ENCODE peak calls at places on chromosomes 5 and 9, in seven cellular contexts. One of them, this sample, is unnamed.

GRCh38 chr9:21317956-21318923 is 13.1 kb upstream of the IFNA5 start:
- DNase-seq in NCI-H345: peak; percentile 43
- DNase-seq in amygdala: no peak
- DNase-seq in hepatic stellate cell: no peak
- DNase-seq in ovary: peak; percentile 36
- DNase-seq in kidney tubule cell: peak; percentile 60
- DNase-seq in activated CD4-positive, CD25-positive, alpha-beta regulatory T cell: no peak
- DNase-seq in this sample: no peak

GRCh38 chr9:96048116-96048953 is 172.8 kb downstream of the ERCC6L2 start:
- DNase-seq in amygdala: no peak
- DNase-seq in hepatic stellate cell: no peak
- DNase-seq in ovary: peak; percentile 44
- DNase-seq in activated CD4-positive, CD25-positive, alpha-beta regulatory T cell: no peak
- DNase-seq in NCI-H345: no peak
- DNase-seq in kidney tubule cell: peak; percentile 76
- DNase-seq in this sample: peak; percentile 72

GRCh38 chr5:9698125-9698848 is 68.1 kb upstream of the TAS2R1 start:
- DNase-seq in ovary: no peak
- DNase-seq in amygdala: no peak
- DNase-seq in activated CD4-positive, CD25-positive, alpha-beta regulatory T cell: no peak
- DNase-seq in kidney tubule cell: no peak
- DNase-seq in NCI-H345: no peak
- DNase-seq in hepatic stellate cell: no peak
- DNase-seq in this sample: no peak

GRCh38 chr9:15724006-15724405 is 171.2 kb downstream of the CCDC171 start:
- DNase-seq in ovary: no peak
- DNase-seq in kidney tubule cell: no peak
- DNase-seq in amygdala: no peak
- DNase-seq in activated CD4-positive, CD25-positive, alpha-beta regulatory T cell: no peak
- DNase-seq in NCI-H345: no peak
- DNase-seq in hepatic stellate cell: no peak
- DNase-seq in this sample: no peak

GRCh38 chr9:129322022-129322621 is 144.1 kb upstream of the IER5L start:
- DNase-seq in activated CD4-positive, CD25-positive, alpha-beta regulatory T cell: no peak
- DNase-seq in amygdala: no peak
- DNase-seq in ovary: peak; percentile 41
- DNase-seq in NCI-H345: no peak
- DNase-seq in kidney tubule cell: no peak
- DNase-seq in hepatic stellate cell: no peak
- DNase-seq in this sample: no peak

GRCh38 chr9:93665128-93665565 is 88.8 kb downstream of the PHF2 start:
- DNase-seq in amygdala: no peak
- DNase-seq in ovary: peak; percentile 10
- DNase-seq in NCI-H345: no peak
- DNase-seq in kidney tubule cell: no peak
- DNase-seq in activated CD4-positive, CD25-positive, alpha-beta regulatory T cell: no peak
- DNase-seq in hepatic stellate cell: no peak
- DNase-seq in this sample: no peak

GRCh38 chr9:124659099-124659659 is 111.9 kb downstream of the NR6A1 start:
- DNase-seq in kidney tubule cell: peak; percentile 97
- DNase-seq in NCI-H345: no peak
- DNase-seq in ovary: peak; percentile 49
- DNase-seq in amygdala: peak; percentile 48
- DNase-seq in hepatic stellate cell: peak; percentile 69
- DNase-seq in activated CD4-positive, CD25-positive, alpha-beta regulatory T cell: no peak
- DNase-seq in this sample: peak; percentile 75

GRCh38 chr5:38695021-38695961 is 138.8 kb upstream of the LIFR start:
- DNase-seq in hepatic stellate cell: no peak
- DNase-seq in NCI-H345: no peak
- DNase-seq in activated CD4-positive, CD25-positive, alpha-beta regulatory T cell: no peak
- DNase-seq in amygdala: no peak
- DNase-seq in kidney tubule cell: peak; percentile 15
- DNase-seq in ovary: peak; percentile 20
- DNase-seq in this sample: no peak

GRCh38 chr9:7097785-7098420 is 340.1 kb downstream of the KDM4C start:
- DNase-seq in hepatic stellate cell: no peak
- DNase-seq in amygdala: no peak
- DNase-seq in activated CD4-positive, CD25-positive, alpha-beta regulatory T cell: no peak
- DNase-seq in NCI-H345: no peak
- DNase-seq in kidney tubule cell: no peak
- DNase-seq in ovary: no peak
- DNase-seq in this sample: no peak

GRCh38 chr5:174505621-174506020 is 218.8 kb upstream of the MSX2 start:
- DNase-seq in kidney tubule cell: peak; percentile 52
- DNase-seq in activated CD4-positive, CD25-positive, alpha-beta regulatory T cell: no peak
- DNase-seq in amygdala: no peak
- DNase-seq in hepatic stellate cell: no peak
- DNase-seq in NCI-H345: no peak
- DNase-seq in ovary: no peak
- DNase-seq in this sample: no peak

GRCh38 chr9:95457769-95458168 is 59.0 kb downstream of the PTCH1 start:
- DNase-seq in activated CD4-positive, CD25-positive, alpha-beta regulatory T cell: no peak
- DNase-seq in hepatic stellate cell: no peak
- DNase-seq in kidney tubule cell: no peak
- DNase-seq in ovary: no peak
- DNase-seq in amygdala: no peak
- DNase-seq in NCI-H345: no peak
- DNase-seq in this sample: no peak

GRCh38 chr5:15103130-15103529 is 231.6 kb upstream of the ANKH start:
- DNase-seq in ovary: peak; percentile 18
- DNase-seq in hepatic stellate cell: no peak
- DNase-seq in activated CD4-positive, CD25-positive, alpha-beta regulatory T cell: no peak
- DNase-seq in amygdala: no peak
- DNase-seq in kidney tubule cell: no peak
- DNase-seq in NCI-H345: no peak
- DNase-seq in this sample: no peak

GRCh38 chr9:100308965-100309564 is 43.7 kb downstream of the TEX10 start:
- DNase-seq in hepatic stellate cell: no peak
- DNase-seq in kidney tubule cell: no peak
- DNase-seq in amygdala: no peak
- DNase-seq in ovary: no peak
- DNase-seq in NCI-H345: no peak
- DNase-seq in activated CD4-positive, CD25-positive, alpha-beta regulatory T cell: no peak
- DNase-seq in this sample: no peak

GRCh38 chr5:141760193-141760592 is 78.2 kb upstream of the ARAP3 start:
- DNase-seq in hepatic stellate cell: no peak
- DNase-seq in ovary: no peak
- DNase-seq in NCI-H345: no peak
- DNase-seq in amygdala: no peak
- DNase-seq in activated CD4-positive, CD25-positive, alpha-beta regulatory T cell: no peak
- DNase-seq in kidney tubule cell: peak; percentile 14
- DNase-seq in this sample: no peak

GRCh38 chr5:38666668-38667498 is 110.4 kb upstream of the LIFR start:
- DNase-seq in amygdala: no peak
- DNase-seq in activated CD4-positive, CD25-positive, alpha-beta regulatory T cell: no peak
- DNase-seq in kidney tubule cell: peak; percentile 43
- DNase-seq in hepatic stellate cell: peak; percentile 24
- DNase-seq in NCI-H345: no peak
- DNase-seq in ovary: peak; percentile 36
- DNase-seq in this sample: peak; percentile 72

GRCh38 chr9:87086111-87086510 is 138.8 kb upstream of the GAS1 start:
- DNase-seq in kidney tubule cell: no peak
- DNase-seq in activated CD4-positive, CD25-positive, alpha-beta regulatory T cell: no peak
- DNase-seq in hepatic stellate cell: no peak
- DNase-seq in NCI-H345: no peak
- DNase-seq in ovary: no peak
- DNase-seq in amygdala: no peak
- DNase-seq in this sample: no peak

GRCh38 chr9:115847245-115847644 is 306.3 kb upstream of the PAPPA start:
- DNase-seq in kidney tubule cell: peak; percentile 20
- DNase-seq in activated CD4-positive, CD25-positive, alpha-beta regulatory T cell: no peak
- DNase-seq in NCI-H345: no peak
- DNase-seq in amygdala: no peak
- DNase-seq in hepatic stellate cell: peak; percentile 11
- DNase-seq in ovary: no peak
- DNase-seq in this sample: no peak

GRCh38 chr5:74765201-74765600 is 1.7 kb downstream of the GFM2 start:
- DNase-seq in ovary: no peak
- DNase-seq in activated CD4-positive, CD25-positive, alpha-beta regulatory T cell: no peak
- DNase-seq in NCI-H345: no peak
- DNase-seq in hepatic stellate cell: no peak
- DNase-seq in kidney tubule cell: peak; percentile 9
- DNase-seq in amygdala: no peak
- DNase-seq in this sample: no peak

GRCh38 chr5:150364004-150364403 is 6.5 kb downstream of the TCOF1 start:
- DNase-seq in activated CD4-positive, CD25-positive, alpha-beta regulatory T cell: no peak
- DNase-seq in NCI-H345: no peak
- DNase-seq in kidney tubule cell: no peak
- DNase-seq in amygdala: no peak
- DNase-seq in ovary: no peak
- DNase-seq in hepatic stellate cell: no peak
- DNase-seq in this sample: no peak

GRCh38 chr5:65978251-65978650 is 51.9 kb downstream of the ERBIN start:
- DNase-seq in ovary: no peak
- DNase-seq in amygdala: no peak
- DNase-seq in activated CD4-positive, CD25-positive, alpha-beta regulatory T cell: no peak
- DNase-seq in hepatic stellate cell: no peak
- DNase-seq in kidney tubule cell: no peak
- DNase-seq in NCI-H345: no peak
- DNase-seq in this sample: no peak

GRCh38 chr5:128358826-128359225 is 179.2 kb downstream of the FBN2 start:
- DNase-seq in NCI-H345: no peak
- DNase-seq in hepatic stellate cell: no peak
- DNase-seq in activated CD4-positive, CD25-positive, alpha-beta regulatory T cell: no peak
- DNase-seq in ovary: no peak
- DNase-seq in kidney tubule cell: no peak
- DNase-seq in amygdala: no peak
- DNase-seq in this sample: no peak

GRCh38 chr9:132577119-132577518 is 5.3 kb upstream of the BARHL1 start:
- DNase-seq in amygdala: no peak
- DNase-seq in kidney tubule cell: peak; percentile 17
- DNase-seq in NCI-H345: no peak
- DNase-seq in ovary: no peak
- DNase-seq in hepatic stellate cell: no peak
- DNase-seq in activated CD4-positive, CD25-positive, alpha-beta regulatory T cell: no peak
- DNase-seq in this sample: no peak

GRCh38 chr9:91714020-91714721 is 235.9 kb downstream of the ROR2 start:
- DNase-seq in ovary: peak; percentile 85
- DNase-seq in hepatic stellate cell: no peak
- DNase-seq in NCI-H345: no peak
- DNase-seq in kidney tubule cell: peak; percentile 36
- DNase-seq in amygdala: no peak
- DNase-seq in activated CD4-positive, CD25-positive, alpha-beta regulatory T cell: no peak
- DNase-seq in this sample: peak; percentile 79

GRCh38 chr9:96554801-96555566 is 64.7 kb downstream of the CDC14B start:
- DNase-seq in activated CD4-positive, CD25-positive, alpha-beta regulatory T cell: no peak
- DNase-seq in hepatic stellate cell: peak; percentile 28
- DNase-seq in amygdala: no peak
- DNase-seq in NCI-H345: no peak
- DNase-seq in kidney tubule cell: peak; percentile 26
- DNase-seq in ovary: no peak
- DNase-seq in this sample: no peak

GRCh38 chr9:17742065-17742464 is 163.2 kb downstream of the SH3GL2 start:
- DNase-seq in hepatic stellate cell: no peak
- DNase-seq in activated CD4-positive, CD25-positive, alpha-beta regulatory T cell: no peak
- DNase-seq in amygdala: no peak
- DNase-seq in NCI-H345: no peak
- DNase-seq in kidney tubule cell: peak; percentile 48
- DNase-seq in ovary: no peak
- DNase-seq in this sample: no peak

GRCh38 chr5:42230839-42231238 is 192.4 kb upstream of the GHR start:
- DNase-seq in ovary: no peak
- DNase-seq in kidney tubule cell: no peak
- DNase-seq in NCI-H345: no peak
- DNase-seq in activated CD4-positive, CD25-positive, alpha-beta regulatory T cell: no peak
- DNase-seq in amygdala: no peak
- DNase-seq in hepatic stellate cell: no peak
- DNase-seq in this sample: no peak

GRCh38 chr5:158727771-158728311 is 371.9 kb downstream of the EBF1 start:
- DNase-seq in hepatic stellate cell: no peak
- DNase-seq in ovary: peak; percentile 83
- DNase-seq in activated CD4-positive, CD25-positive, alpha-beta regulatory T cell: no peak
- DNase-seq in NCI-H345: no peak
- DNase-seq in kidney tubule cell: no peak
- DNase-seq in amygdala: no peak
- DNase-seq in this sample: peak; percentile 9

GRCh38 chr9:81268048-81268447 is 421.3 kb downstream of the TLE1 start:
- DNase-seq in kidney tubule cell: no peak
- DNase-seq in ovary: no peak
- DNase-seq in NCI-H345: no peak
- DNase-seq in hepatic stellate cell: no peak
- DNase-seq in activated CD4-positive, CD25-positive, alpha-beta regulatory T cell: no peak
- DNase-seq in amygdala: no peak
- DNase-seq in this sample: no peak

GRCh38 chr5:62538017-62538942 is 40.3 kb upstream of the LRRC70 start:
- DNase-seq in hepatic stellate cell: no peak
- DNase-seq in kidney tubule cell: peak; percentile 52
- DNase-seq in NCI-H345: no peak
- DNase-seq in activated CD4-positive, CD25-positive, alpha-beta regulatory T cell: no peak
- DNase-seq in amygdala: no peak
- DNase-seq in ovary: no peak
- DNase-seq in this sample: no peak

GRCh38 chr9:124079176-124079925 is 67.8 kb downstream of the LHX2 start:
- DNase-seq in amygdala: no peak
- DNase-seq in activated CD4-positive, CD25-positive, alpha-beta regulatory T cell: no peak
- DNase-seq in kidney tubule cell: peak; percentile 89
- DNase-seq in NCI-H345: no peak
- DNase-seq in hepatic stellate cell: peak; percentile 68
- DNase-seq in ovary: no peak
- DNase-seq in this sample: no peak

GRCh38 chr5:57735754-57736153 is 253.1 kb upstream of the ACTBL2 start:
- DNase-seq in activated CD4-positive, CD25-positive, alpha-beta regulatory T cell: no peak
- DNase-seq in NCI-H345: no peak
- DNase-seq in amygdala: no peak
- DNase-seq in ovary: no peak
- DNase-seq in hepatic stellate cell: peak; percentile 42
- DNase-seq in kidney tubule cell: peak; percentile 96
- DNase-seq in this sample: no peak

GRCh38 chr5:109455598-109456096 is 45.9 kb upstream of the PJA2 start:
- DNase-seq in hepatic stellate cell: peak; percentile 75
- DNase-seq in amygdala: no peak
- DNase-seq in kidney tubule cell: peak; percentile 99
- DNase-seq in NCI-H345: no peak
- DNase-seq in activated CD4-positive, CD25-positive, alpha-beta regulatory T cell: no peak
- DNase-seq in ovary: peak; percentile 18
- DNase-seq in this sample: no peak

GRCh38 chr5:10153394-10153793 is 96.3 kb downstream of the ATPSCKMT start:
- DNase-seq in hepatic stellate cell: no peak
- DNase-seq in amygdala: no peak
- DNase-seq in NCI-H345: no peak
- DNase-seq in ovary: no peak
- DNase-seq in activated CD4-positive, CD25-positive, alpha-beta regulatory T cell: no peak
- DNase-seq in kidney tubule cell: no peak
- DNase-seq in this sample: no peak

GRCh38 chr9:109766351-109766750 is 13.6 kb upstream of the PALM2AKAP2 start:
- DNase-seq in hepatic stellate cell: no peak
- DNase-seq in NCI-H345: no peak
- DNase-seq in kidney tubule cell: peak; percentile 7
- DNase-seq in amygdala: no peak
- DNase-seq in ovary: no peak
- DNase-seq in activated CD4-positive, CD25-positive, alpha-beta regulatory T cell: no peak
- DNase-seq in this sample: no peak

GRCh38 chr5:76145945-76146344 is 62.8 kb downstream of the SV2C start:
- DNase-seq in amygdala: no peak
- DNase-seq in kidney tubule cell: peak; percentile 18
- DNase-seq in hepatic stellate cell: no peak
- DNase-seq in ovary: no peak
- DNase-seq in activated CD4-positive, CD25-positive, alpha-beta regulatory T cell: no peak
- DNase-seq in NCI-H345: no peak
- DNase-seq in this sample: no peak

GRCh38 chr9:92770005-92770995 is 5.7 kb upstream of the BICD2 start:
- DNase-seq in amygdala: no peak
- DNase-seq in kidney tubule cell: no peak
- DNase-seq in ovary: no peak
- DNase-seq in hepatic stellate cell: no peak
- DNase-seq in activated CD4-positive, CD25-positive, alpha-beta regulatory T cell: no peak
- DNase-seq in NCI-H345: peak; percentile 93
- DNase-seq in this sample: no peak

GRCh38 chr9:94222870-94223269 is 36.2 kb upstream of the ZNF169 start:
- DNase-seq in NCI-H345: no peak
- DNase-seq in hepatic stellate cell: no peak
- DNase-seq in ovary: no peak
- DNase-seq in activated CD4-positive, CD25-positive, alpha-beta regulatory T cell: no peak
- DNase-seq in kidney tubule cell: peak; percentile 8
- DNase-seq in amygdala: no peak
- DNase-seq in this sample: no peak

GRCh38 chr5:20833081-20833627 is 845.2 kb upstream of the CDH18 start:
- DNase-seq in kidney tubule cell: no peak
- DNase-seq in hepatic stellate cell: no peak
- DNase-seq in amygdala: no peak
- DNase-seq in NCI-H345: no peak
- DNase-seq in activated CD4-positive, CD25-positive, alpha-beta regulatory T cell: no peak
- DNase-seq in ovary: no peak
- DNase-seq in this sample: no peak